ENCODE peak calls at places on chromosomes 6 and 20, in five cellular contexts. One of them, this sample, is unnamed.

GRCh38 chr6:137277971-137278602 is 58.9 kb upstream of the IFNGR1 start:
- DNase-seq in neural crest cell: no peak
- DNase-seq in choroid plexus epithelial cell: peak
- DNase-seq in IMR-90: peak
- DNase-seq in activated effector memory CD4-positive, alpha-beta T cell treated with anti-CD3 and anti-CD28 coated beads, Interleukin-2, amount 50 U/mL, for 16 hours: no peak
- DNase-seq in this sample: peak

GRCh38 chr20:61969806-61970205 is 95.9 kb downstream of the TAF4 start:
- DNase-seq in activated effector memory CD4-positive, alpha-beta T cell treated with anti-CD3 and anti-CD28 coated beads, Interleukin-2, amount 50 U/mL, for 16 hours: peak
- DNase-seq in neural crest cell: no peak
- DNase-seq in IMR-90: no peak
- DNase-seq in choroid plexus epithelial cell: no peak
- DNase-seq in this sample: no peak

GRCh38 chr6:85449388-85449817 is 480 bp upstream of the NT5E start:
- DNase-seq in activated effector memory CD4-positive, alpha-beta T cell treated with anti-CD3 and anti-CD28 coated beads, Interleukin-2, amount 50 U/mL, for 16 hours: no peak
- DNase-seq in choroid plexus epithelial cell: peak
- DNase-seq in IMR-90: peak
- DNase-seq in neural crest cell: peak
- DNase-seq in this sample: peak

GRCh38 chr6:33579828-33580714 is at the start of gene BAK1:
- DNase-seq in neural crest cell: peak
- DNase-seq in choroid plexus epithelial cell: peak
- DNase-seq in IMR-90: peak
- DNase-seq in activated effector memory CD4-positive, alpha-beta T cell treated with anti-CD3 and anti-CD28 coated beads, Interleukin-2, amount 50 U/mL, for 16 hours: peak
- DNase-seq in this sample: peak

GRCh38 chr6:165986647-165987482 is 180.8 kb downstream of the TBXT start:
- DNase-seq in neural crest cell: no peak
- DNase-seq in IMR-90: peak
- DNase-seq in activated effector memory CD4-positive, alpha-beta T cell treated with anti-CD3 and anti-CD28 coated beads, Interleukin-2, amount 50 U/mL, for 16 hours: no peak
- DNase-seq in choroid plexus epithelial cell: peak
- DNase-seq in this sample: peak

GRCh38 chr6:159461998-159462397 is 231.0 kb downstream of the SOD2 start:
- DNase-seq in neural crest cell: no peak
- DNase-seq in activated effector memory CD4-positive, alpha-beta T cell treated with anti-CD3 and anti-CD28 coated beads, Interleukin-2, amount 50 U/mL, for 16 hours: no peak
- DNase-seq in IMR-90: no peak
- DNase-seq in choroid plexus epithelial cell: no peak
- DNase-seq in this sample: no peak

GRCh38 chr20:40008177-40008576 is 680.9 kb downstream of the MAFB start:
- DNase-seq in activated effector memory CD4-positive, alpha-beta T cell treated with anti-CD3 and anti-CD28 coated beads, Interleukin-2, amount 50 U/mL, for 16 hours: no peak
- DNase-seq in choroid plexus epithelial cell: no peak
- DNase-seq in IMR-90: peak
- DNase-seq in neural crest cell: no peak
- DNase-seq in this sample: no peak

GRCh38 chr6:106072501-106073140 is 13.5 kb upstream of the PRDM1 start:
- DNase-seq in neural crest cell: no peak
- DNase-seq in choroid plexus epithelial cell: no peak
- DNase-seq in activated effector memory CD4-positive, alpha-beta T cell treated with anti-CD3 and anti-CD28 coated beads, Interleukin-2, amount 50 U/mL, for 16 hours: no peak
- DNase-seq in IMR-90: no peak
- DNase-seq in this sample: no peak

GRCh38 chr20:55469074-55469473 is 536.2 kb downstream of the CBLN4 start:
- DNase-seq in activated effector memory CD4-positive, alpha-beta T cell treated with anti-CD3 and anti-CD28 coated beads, Interleukin-2, amount 50 U/mL, for 16 hours: no peak
- DNase-seq in IMR-90: no peak
- DNase-seq in neural crest cell: no peak
- DNase-seq in choroid plexus epithelial cell: no peak
- DNase-seq in this sample: no peak

GRCh38 chr6:116265081-116265829 is 11.4 kb upstream of the TSPYL4 start:
- DNase-seq in IMR-90: peak
- DNase-seq in choroid plexus epithelial cell: no peak
- DNase-seq in neural crest cell: no peak
- DNase-seq in activated effector memory CD4-positive, alpha-beta T cell treated with anti-CD3 and anti-CD28 coated beads, Interleukin-2, amount 50 U/mL, for 16 hours: no peak
- DNase-seq in this sample: no peak

GRCh38 chr6:1131285-1132079 is 180.4 kb upstream of the FOXQ1 start:
- DNase-seq in IMR-90: peak
- DNase-seq in activated effector memory CD4-positive, alpha-beta T cell treated with anti-CD3 and anti-CD28 coated beads, Interleukin-2, amount 50 U/mL, for 16 hours: no peak
- DNase-seq in choroid plexus epithelial cell: peak
- DNase-seq in neural crest cell: no peak
- DNase-seq in this sample: no peak

GRCh38 chr6:127458190-127458589 is 999 bp downstream of the KIAA0408 start:
- DNase-seq in IMR-90: no peak
- DNase-seq in activated effector memory CD4-positive, alpha-beta T cell treated with anti-CD3 and anti-CD28 coated beads, Interleukin-2, amount 50 U/mL, for 16 hours: no peak
- DNase-seq in neural crest cell: no peak
- DNase-seq in choroid plexus epithelial cell: peak
- DNase-seq in this sample: no peak

GRCh38 chr6:27791182-27791939 is 120.8 kb downstream of the OR2B2 start:
- DNase-seq in neural crest cell: peak
- DNase-seq in IMR-90: peak
- DNase-seq in choroid plexus epithelial cell: peak
- DNase-seq in activated effector memory CD4-positive, alpha-beta T cell treated with anti-CD3 and anti-CD28 coated beads, Interleukin-2, amount 50 U/mL, for 16 hours: no peak
- DNase-seq in this sample: peak

GRCh38 chr6:149014631-149015171 is 267.9 kb downstream of the UST start:
- DNase-seq in IMR-90: peak
- DNase-seq in activated effector memory CD4-positive, alpha-beta T cell treated with anti-CD3 and anti-CD28 coated beads, Interleukin-2, amount 50 U/mL, for 16 hours: no peak
- DNase-seq in choroid plexus epithelial cell: peak
- DNase-seq in neural crest cell: no peak
- DNase-seq in this sample: peak

GRCh38 chr6:166540631-166541331 is 45.7 kb downstream of the RAMACL start:
- DNase-seq in choroid plexus epithelial cell: no peak
- DNase-seq in activated effector memory CD4-positive, alpha-beta T cell treated with anti-CD3 and anti-CD28 coated beads, Interleukin-2, amount 50 U/mL, for 16 hours: peak
- DNase-seq in IMR-90: peak
- DNase-seq in neural crest cell: no peak
- DNase-seq in this sample: peak

GRCh38 chr20:396619-397431 is 11.3 kb upstream of the RBCK1 start:
- DNase-seq in IMR-90: no peak
- DNase-seq in neural crest cell: no peak
- DNase-seq in activated effector memory CD4-positive, alpha-beta T cell treated with anti-CD3 and anti-CD28 coated beads, Interleukin-2, amount 50 U/mL, for 16 hours: no peak
- DNase-seq in choroid plexus epithelial cell: no peak
- DNase-seq in this sample: no peak

This sample was measured in cardiac fibroblast.